ENCODE peak calls at places on chromosome 5, in six cellular contexts. One of them, this sample, is unnamed.

GRCh38 chr5:143413964-143414669 is 10.6 kb upstream of the NR3C1 start:
- DNase-seq in B cell: peak
- DNase-seq in heart right ventricle: peak
- DNase-seq in cardiac fibroblast: peak
- DNase-seq in IMR-90: no peak
- DNase-seq in natural killer cell: no peak
- DNase-seq in this sample: no peak

GRCh38 chr5:123093279-123094226 is 4.5 kb downstream of the PRDM6 start:
- DNase-seq in B cell: peak
- DNase-seq in natural killer cell: no peak
- DNase-seq in cardiac fibroblast: no peak
- DNase-seq in IMR-90: peak
- DNase-seq in heart right ventricle: no peak
- DNase-seq in this sample: no peak

GRCh38 chr5:35859101-35859661 is 2.5 kb downstream of the IL7R start:
- DNase-seq in natural killer cell: no peak
- DNase-seq in heart right ventricle: no peak
- DNase-seq in B cell: no peak
- DNase-seq in cardiac fibroblast: no peak
- DNase-seq in IMR-90: peak
- DNase-seq in this sample: no peak

GRCh38 chr5:6350277-6351090 is 27.9 kb downstream of the MED10 start:
- DNase-seq in IMR-90: no peak
- DNase-seq in natural killer cell: no peak
- DNase-seq in heart right ventricle: no peak
- DNase-seq in cardiac fibroblast: peak
- DNase-seq in B cell: no peak
- DNase-seq in this sample: no peak

GRCh38 chr5:72848474-72849428 is 32.3 kb downstream of the TNPO1 start:
- DNase-seq in IMR-90: peak
- DNase-seq in cardiac fibroblast: no peak
- DNase-seq in heart right ventricle: peak
- DNase-seq in B cell: peak
- DNase-seq in natural killer cell: peak
- DNase-seq in this sample: peak

GRCh38 chr5:153463806-153464205 is 26.7 kb upstream of the GRIA1 start:
- DNase-seq in natural killer cell: no peak
- DNase-seq in IMR-90: peak
- DNase-seq in cardiac fibroblast: peak
- DNase-seq in heart right ventricle: no peak
- DNase-seq in B cell: no peak
- DNase-seq in this sample: no peak

GRCh38 chr5:31269259-31269658 is 75.8 kb downstream of the CDH6 start:
- DNase-seq in heart right ventricle: no peak
- DNase-seq in natural killer cell: no peak
- DNase-seq in B cell: no peak
- DNase-seq in cardiac fibroblast: no peak
- DNase-seq in IMR-90: no peak
- DNase-seq in this sample: no peak

GRCh38 chr5:132479812-132480441 is 10.6 kb downstream of the IRF1 start:
- DNase-seq in cardiac fibroblast: no peak
- DNase-seq in IMR-90: no peak
- DNase-seq in natural killer cell: no peak
- DNase-seq in B cell: peak
- DNase-seq in heart right ventricle: no peak
- DNase-seq in this sample: no peak

GRCh38 chr5:111165058-111165457 is 59.1 kb upstream of the CAMK4 start:
- DNase-seq in natural killer cell: no peak
- DNase-seq in cardiac fibroblast: no peak
- DNase-seq in IMR-90: no peak
- DNase-seq in B cell: no peak
- DNase-seq in heart right ventricle: no peak
- DNase-seq in this sample: no peak

GRCh38 chr5:111163000-111163399 is 61.2 kb upstream of the CAMK4 start:
- DNase-seq in B cell: no peak
- DNase-seq in IMR-90: peak
- DNase-seq in natural killer cell: no peak
- DNase-seq in cardiac fibroblast: no peak
- DNase-seq in heart right ventricle: no peak
- DNase-seq in this sample: no peak

GRCh38 chr5:111158105-111158744 is 66.0 kb upstream of the CAMK4 start:
- DNase-seq in cardiac fibroblast: peak
- DNase-seq in IMR-90: peak
- DNase-seq in natural killer cell: peak
- DNase-seq in heart right ventricle: no peak
- DNase-seq in B cell: peak
- DNase-seq in this sample: peak

DNA sequence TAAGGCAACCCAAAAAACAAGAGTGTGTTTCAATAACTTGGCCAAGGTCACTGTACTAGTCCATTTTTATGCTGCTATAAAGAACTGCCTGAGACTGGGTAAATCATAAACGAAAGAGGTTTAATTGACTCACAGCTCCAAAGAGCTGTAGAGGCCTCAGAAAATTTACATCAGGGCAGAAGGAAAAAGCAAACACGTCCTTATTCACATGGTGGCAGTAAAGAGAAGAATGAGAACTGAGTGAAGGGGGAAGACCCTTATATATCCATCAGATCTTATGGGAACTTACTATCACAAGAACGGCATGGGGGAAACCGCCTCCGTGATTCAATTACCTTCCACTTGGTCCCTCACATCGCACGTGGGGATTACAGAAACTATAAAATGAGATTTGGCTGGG is 64.3 kb upstream of the CAMK4 start:
- DNase-seq in cardiac fibroblast: no peak
- DNase-seq in natural killer cell: no peak
- DNase-seq in IMR-90: no peak
- DNase-seq in heart right ventricle: no peak
- DNase-seq in B cell: no peak
- DNase-seq in this sample: no peak
- TF ChIP-seq CTCF in cardiac fibroblast: no peak
- TF ChIP-seq CTCF in natural killer cell: no peak
- TF ChIP-seq CTCF in IMR-90: peak
- TF ChIP-seq CTCF in heart right ventricle: no peak
- TF ChIP-seq CTCF in B cell: no peak
- TF ChIP-seq CTCF in this sample: no peak

GRCh38 chr5:179623001-179623905 is at the start of gene HNRNPH1:
- DNase-seq in cardiac fibroblast: peak
- DNase-seq in natural killer cell: peak
- DNase-seq in IMR-90: peak
- DNase-seq in heart right ventricle: peak
- DNase-seq in B cell: peak
- DNase-seq in this sample: peak
- TF ChIP-seq CTCF in cardiac fibroblast: no peak
- TF ChIP-seq CTCF in natural killer cell: no peak
- TF ChIP-seq CTCF in IMR-90: peak
- TF ChIP-seq CTCF in heart right ventricle: no peak
- TF ChIP-seq CTCF in B cell: no peak
- TF ChIP-seq CTCF in this sample: no peak

GRCh38 chr5:154972476-154973080 is 31.7 kb downstream of the MRPL22 start:
- DNase-seq in IMR-90: peak
- DNase-seq in cardiac fibroblast: peak
- DNase-seq in B cell: no peak
- DNase-seq in heart right ventricle: no peak
- DNase-seq in natural killer cell: no peak
- DNase-seq in this sample: peak
- TF ChIP-seq CTCF in IMR-90: peak
- TF ChIP-seq CTCF in cardiac fibroblast: peak
- TF ChIP-seq CTCF in B cell: no peak
- TF ChIP-seq CTCF in heart right ventricle: peak
- TF ChIP-seq CTCF in natural killer cell: no peak
- TF ChIP-seq CTCF in this sample: peak

DNA sequence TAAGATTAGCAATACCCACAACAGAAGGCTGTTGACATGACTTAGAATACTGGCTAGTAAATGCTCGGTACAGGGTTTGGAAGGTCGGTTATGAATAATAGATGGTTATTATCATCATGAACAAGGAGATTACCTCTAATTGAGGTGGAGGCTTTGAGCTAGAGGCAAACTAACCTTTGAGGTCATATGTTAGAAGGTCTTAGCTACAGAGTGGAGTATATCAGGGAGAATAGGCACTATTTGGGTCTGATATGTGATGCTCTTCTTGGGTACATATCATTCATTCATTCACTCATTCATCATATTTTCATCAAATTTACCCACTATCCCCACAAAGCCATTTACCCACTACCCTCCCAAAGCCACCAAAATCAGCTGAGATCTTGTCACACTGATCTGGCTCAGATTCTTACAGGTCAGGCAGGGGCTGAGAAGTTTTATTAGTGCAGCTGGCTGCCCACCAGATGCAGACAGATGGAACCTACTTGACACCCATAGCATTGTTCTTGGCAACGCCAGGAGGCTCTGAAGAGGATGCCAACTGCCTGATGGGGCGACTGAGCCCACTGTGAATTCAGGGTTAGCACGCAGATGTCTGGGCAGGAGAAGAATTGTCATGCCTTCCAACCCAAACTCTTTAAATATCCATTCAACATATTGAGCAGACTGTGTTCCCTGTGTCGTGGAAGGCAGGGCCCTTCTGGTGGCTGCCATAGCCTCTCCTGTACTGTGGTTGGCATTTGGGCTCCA is 90.2 kb upstream of the SH3PXD2B start:
- DNase-seq in B cell: no peak
- DNase-seq in IMR-90: no peak
- DNase-seq in natural killer cell: no peak
- DNase-seq in heart right ventricle: no peak
- DNase-seq in cardiac fibroblast: no peak
- DNase-seq in this sample: no peak
- TF ChIP-seq CTCF in B cell: no peak
- TF ChIP-seq CTCF in IMR-90: no peak
- TF ChIP-seq CTCF in natural killer cell: no peak
- TF ChIP-seq CTCF in heart right ventricle: no peak
- TF ChIP-seq CTCF in cardiac fibroblast: no peak
- TF ChIP-seq CTCF in this sample: no peak

GRCh38 chr5:178785999-178786398 is 55.5 kb upstream of the ZNF354A start:
- DNase-seq in natural killer cell: no peak
- DNase-seq in heart right ventricle: no peak
- DNase-seq in IMR-90: no peak
- DNase-seq in cardiac fibroblast: peak
- DNase-seq in B cell: no peak
- DNase-seq in this sample: no peak

GRCh38 chr5:178787889-178788288 is 57.4 kb upstream of the ZNF354A start:
- DNase-seq in B cell: no peak
- DNase-seq in natural killer cell: no peak
- DNase-seq in IMR-90: no peak
- DNase-seq in cardiac fibroblast: no peak
- DNase-seq in heart right ventricle: no peak
- DNase-seq in this sample: no peak

GRCh38 chr5:178786859-178787499 is 56.5 kb upstream of the ZNF354A start:
- DNase-seq in natural killer cell: no peak
- DNase-seq in heart right ventricle: no peak
- DNase-seq in IMR-90: peak
- DNase-seq in B cell: no peak
- DNase-seq in cardiac fibroblast: peak
- DNase-seq in this sample: no peak

GRCh38 chr5:178784391-178784790 is 53.9 kb upstream of the ZNF354A start:
- DNase-seq in heart right ventricle: no peak
- DNase-seq in natural killer cell: no peak
- DNase-seq in B cell: no peak
- DNase-seq in IMR-90: no peak
- DNase-seq in cardiac fibroblast: no peak
- DNase-seq in this sample: no peak

GRCh38 chr5:178786424-178786823 is 56.0 kb upstream of the ZNF354A start:
- DNase-seq in heart right ventricle: no peak
- DNase-seq in natural killer cell: no peak
- DNase-seq in cardiac fibroblast: no peak
- DNase-seq in IMR-90: no peak
- DNase-seq in B cell: no peak
- DNase-seq in this sample: no peak
- TF ChIP-seq CTCF in heart right ventricle: no peak
- TF ChIP-seq CTCF in natural killer cell: no peak
- TF ChIP-seq CTCF in cardiac fibroblast: no peak
- TF ChIP-seq CTCF in IMR-90: no peak
- TF ChIP-seq CTCF in B cell: no peak
- TF ChIP-seq CTCF in this sample: no peak

GRCh38 chr5:177502886-177503285 is 5.5 kb upstream of the PDLIM7 start:
- DNase-seq in cardiac fibroblast: no peak
- DNase-seq in heart right ventricle: no peak
- DNase-seq in natural killer cell: no peak
- DNase-seq in IMR-90: no peak
- DNase-seq in B cell: no peak
- DNase-seq in this sample: no peak
- TF ChIP-seq CTCF in cardiac fibroblast: no peak
- TF ChIP-seq CTCF in heart right ventricle: no peak
- TF ChIP-seq CTCF in natural killer cell: no peak
- TF ChIP-seq CTCF in IMR-90: no peak
- TF ChIP-seq CTCF in B cell: no peak
- TF ChIP-seq CTCF in this sample: no peak

DNA sequence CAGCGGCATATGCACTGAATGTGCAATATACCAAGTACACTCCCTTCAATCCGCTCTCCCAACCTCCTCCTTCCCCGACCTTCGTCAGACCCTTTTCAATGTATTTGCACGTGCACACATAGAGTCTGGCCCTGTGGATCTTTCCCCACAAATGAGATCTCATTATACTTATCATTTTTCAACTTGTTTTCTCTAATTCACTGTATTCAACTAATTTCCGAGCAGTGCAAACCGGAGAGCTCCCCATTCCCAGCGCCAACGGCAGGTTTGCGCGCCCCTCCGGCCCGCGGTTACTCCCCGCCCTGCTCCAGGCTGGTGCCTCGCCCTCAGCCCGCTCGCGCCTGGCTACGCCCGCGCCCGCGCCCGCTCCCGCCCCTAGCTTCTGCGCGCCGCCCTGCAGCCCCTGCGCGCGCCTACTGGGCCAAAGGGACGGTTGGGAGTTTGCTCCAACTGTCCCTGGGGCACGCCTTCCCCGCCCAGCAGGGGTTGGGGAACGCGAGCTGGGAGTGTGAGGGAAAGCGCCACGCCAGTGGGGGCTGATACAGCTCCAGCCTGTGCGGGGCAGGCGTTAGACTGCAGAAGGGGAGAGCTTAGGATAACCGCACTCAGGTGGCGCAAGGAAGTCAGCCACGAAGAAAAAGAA is 3.3 kb upstream of the CDC20B start:
- DNase-seq in heart right ventricle: peak
- DNase-seq in natural killer cell: peak
- DNase-seq in cardiac fibroblast: no peak
- DNase-seq in IMR-90: no peak
- DNase-seq in B cell: peak
- DNase-seq in this sample: peak
- TF ChIP-seq CTCF in heart right ventricle: peak
- TF ChIP-seq CTCF in natural killer cell: no peak
- TF ChIP-seq CTCF in cardiac fibroblast: peak
- TF ChIP-seq CTCF in IMR-90: peak
- TF ChIP-seq CTCF in B cell: no peak
- TF ChIP-seq CTCF in this sample: peak